ENCODE peak calls at places on chromosome 11, in five cellular contexts. S is HEK293T; B is lung; D is stimulated activated CD4-positive, alpha-beta T cell treated with anti-CD3 and anti-CD28 coated beads, Interleukin-12 subunit alpha, Interleukin-12 subunit beta, amount 100 ng/mL, for 48 hours; N is epithelial cell of proximal tubule. G is an unnamed sample.

GRCh38 chr11:122743949-122744876 is 88.7 kb downstream of the UBASH3B start:
- DNase-seq in D (peak), B (no peak), N (no peak), S (no peak), G (no peak)

GRCh38 chr11:79362821-79363220 is 78.0 kb downstream of the TENM4 start:
- DNase-seq in D (no peak), B (no peak), N (no peak), S (no peak), G (no peak)

GRCh38 chr11:134275534-134276395 is at the start of gene GLB1L3:
- DNase-seq in B (no peak), D (peak), N (no peak), S (peak), G (no peak)

GRCh38 chr11:71386232-71386631 is 62.0 kb downstream of the DHCR7 start:
- DNase-seq in B (no peak), D (no peak), S (no peak), N (no peak), G (no peak)

GRCh38 chr11:2208691-2209369 is 37.2 kb upstream of the TH start:
- DNase-seq in N (no peak), B (no peak), D (no peak), S (no peak), G (no peak)

GRCh38 chr11:76768091-76769047 is 14.8 kb upstream of the TSKU start:
- DNase-seq in D (no peak), B (peak), S (no peak), N (no peak), G (no peak)

GRCh38 chr11:68852628-68853027 is 10.9 kb upstream of the CPT1A start:
- DNase-seq in B (no peak), S (no peak), N (no peak), D (no peak), G (no peak)

GRCh38 chr11:129720994-129721393 is 94.7 kb upstream of the TMEM45B start:
- DNase-seq in N (no peak), D (no peak), B (no peak), S (no peak), G (no peak)

GRCh38 chr11:96393753-96394348 is 4.0 kb downstream of the JRKL start:
- DNase-seq in D (no peak), N (peak), S (peak), B (no peak), G (no peak)

GRCh38 chr11:7300281-7300680 is 48.6 kb downstream of the SYT9 start:
- DNase-seq in N (no peak), D (no peak), B (no peak), S (no peak), G (no peak)

GRCh38 chr11:119343726-119344125 is 2.8 kb downstream of the MFRP start:
- DNase-seq in D (no peak), N (no peak), B (no peak), S (no peak), G (no peak)

GRCh38 chr11:128054323-128054910 is 532.9 kb downstream of the ETS1 start:
- DNase-seq in N (no peak), B (no peak), S (no peak), D (no peak), G (no peak)

GRCh38 chr11:68552542-68552941 is 92.0 kb downstream of the PPP6R3 start:
- DNase-seq in S (no peak), B (no peak), N (no peak), D (no peak), G (no peak)

G was measured in kidney epithelial cell.